ENCODE peak calls at places on chromosome X, in six cellular contexts. D, E, V, A, O and R are unnamed samples. For H3K36me3, the result is how much of the 10 kb centered on the place peaks cover.

GRCh38 chrX:107654778-107655761 is 26.8 kb downstream of the PRPS1 start:
- DNase-seq in V (peak), E (no peak), O (peak), D (peak), A (peak), R (peak)

GRCh38 chrX:152878976-152879755 is 18.7 kb upstream of the ZNF185 start:
- DNase-seq in A (no peak), O (no peak), V (no peak), E (no peak), D (no peak), R (no peak)

GRCh38 chrX:56782791-56783449 is 53.9 kb downstream of the NBDY start:
- DNase-seq in D (no peak), V (no peak), E (no peak), A (no peak), O (no peak), R (no peak)

GRCh38 chrX:53324803-53325202 is 43.4 kb upstream of the IQSEC2 start:
- DNase-seq in A (no peak), D (no peak), E (no peak), O (no peak), V (no peak), R (no peak)

GRCh38 chrX:17597836-17598434 is 139.4 kb upstream of the SCML1 start:
- DNase-seq in D (no peak), O (peak), A (peak), V (peak), E (peak), R (no peak)

GRCh38 chrX:19670854-19671620 is 155.7 kb upstream of the MAP3K15 start:
- DNase-seq in O (peak), V (peak), A (peak), E (no peak), D (peak), R (no peak)

GRCh38 chrX:118179161-118179560 is 62.6 kb upstream of the KLHL13 start:
- DNase-seq in O (no peak), V (no peak), A (no peak), E (no peak), D (no peak), R (no peak)

GRCh38 chrX:30313322-30313721 is 4.1 kb upstream of the NR0B1 start:
- DNase-seq in E (peak), O (no peak), A (no peak), D (no peak), V (no peak), R (no peak)

GRCh38 chrX:6041630-6042029 is 187.0 kb downstream of the NLGN4X start:
- DNase-seq in D (no peak), V (no peak), A (no peak), O (no peak), E (no peak), R (no peak)

GRCh38 chrX:129522184-129523059 is 868 bp downstream of the SMARCA1 start:
- DNase-seq in E (peak), D (peak), O (peak), A (peak), V (peak), R (no peak)

GRCh38 chrX:151697537-151697936 is 2.3 kb downstream of the PRRG3 start:
- DNase-seq in E (no peak), D (no peak), O (no peak), V (peak), A (peak), R (peak)

GRCh38 chrX:16711219-16712115 is 1.0 kb downstream of the CTPS2 start:
- DNase-seq in O (peak), D (no peak), E (no peak), A (no peak), V (no peak), R (no peak)

DNA sequence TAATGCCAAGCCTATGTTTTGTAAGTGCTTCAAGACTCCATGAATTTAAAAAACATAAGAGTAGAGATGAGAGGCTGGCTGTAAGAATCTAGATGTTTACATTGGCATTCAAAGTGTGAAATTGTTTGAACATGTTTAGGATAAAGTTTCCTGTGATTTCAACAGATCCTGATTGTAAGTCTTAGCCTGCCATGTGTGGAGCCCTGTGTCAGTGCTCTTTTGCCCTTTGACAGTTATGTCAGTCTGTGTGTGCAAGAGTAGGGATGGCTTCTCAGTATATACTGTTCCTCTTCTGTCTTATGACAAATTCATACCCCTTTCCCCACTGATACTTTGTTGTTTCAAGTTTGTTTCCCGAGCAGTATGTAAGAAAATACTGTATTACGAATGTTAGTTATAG is 68.2 kb downstream of the USP9X start:
- DNase-seq in V (peak), A (no peak), D (no peak), E (no peak), O (no peak), R (no peak)
- H3K36me3 ChIP-seq in V (half or more), A (under half), D (under half), E (under half), O (half or more), R (under half)

GRCh38 chrX:119186763-119187162 is 49.3 kb upstream of the PGRMC1 start:
- DNase-seq in O (no peak), E (no peak), A (no peak), D (no peak), V (no peak), R (no peak)

GRCh38 chrX:119186194-119186593 is 49.9 kb upstream of the PGRMC1 start:
- DNase-seq in D (no peak), V (no peak), E (no peak), O (no peak), A (no peak), R (no peak)

GRCh38 chrX:119177278-119177677 is 49.7 kb upstream of the KIAA1210 start:
- DNase-seq in V (no peak), A (no peak), E (no peak), O (no peak), D (no peak), R (no peak)

GRCh38 chrX:119187298-119187697 is 48.8 kb upstream of the PGRMC1 start:
- DNase-seq in A (no peak), V (no peak), O (no peak), E (no peak), D (no peak), R (no peak)

GRCh38 chrX:119181491-119181890 is 53.9 kb upstream of the KIAA1210 start:
- DNase-seq in V (peak), O (no peak), D (peak), A (no peak), E (peak), R (no peak)
- TF ChIP-seq CTCF in V (peak), O (peak), D (peak), A (no peak), E (no peak), R (no peak)

GRCh38 chrX:69919749-69920148 is 130.0 kb downstream of the AWAT2 start:
- DNase-seq in O (no peak), E (no peak), D (peak), V (peak), A (no peak), R (no peak)
- H3K36me3 ChIP-seq in O (under half), E (under half), D (under half), V (under half), A (under half), R (under half)

GRCh38 chrX:131264053-131264452 is 25.1 kb downstream of the IGSF1 start:
- DNase-seq in E (no peak), A (no peak), O (no peak), D (no peak), V (no peak), R (no peak)

GRCh38 chrX:131264665-131265064 is 24.4 kb downstream of the IGSF1 start:
- DNase-seq in V (no peak), O (no peak), A (no peak), D (no peak), E (no peak), R (no peak)

GRCh38 chrX:131262200-131262599 is 26.9 kb downstream of the IGSF1 start:
- DNase-seq in O (no peak), D (no peak), E (no peak), A (no peak), V (no peak), R (no peak)

DNA sequence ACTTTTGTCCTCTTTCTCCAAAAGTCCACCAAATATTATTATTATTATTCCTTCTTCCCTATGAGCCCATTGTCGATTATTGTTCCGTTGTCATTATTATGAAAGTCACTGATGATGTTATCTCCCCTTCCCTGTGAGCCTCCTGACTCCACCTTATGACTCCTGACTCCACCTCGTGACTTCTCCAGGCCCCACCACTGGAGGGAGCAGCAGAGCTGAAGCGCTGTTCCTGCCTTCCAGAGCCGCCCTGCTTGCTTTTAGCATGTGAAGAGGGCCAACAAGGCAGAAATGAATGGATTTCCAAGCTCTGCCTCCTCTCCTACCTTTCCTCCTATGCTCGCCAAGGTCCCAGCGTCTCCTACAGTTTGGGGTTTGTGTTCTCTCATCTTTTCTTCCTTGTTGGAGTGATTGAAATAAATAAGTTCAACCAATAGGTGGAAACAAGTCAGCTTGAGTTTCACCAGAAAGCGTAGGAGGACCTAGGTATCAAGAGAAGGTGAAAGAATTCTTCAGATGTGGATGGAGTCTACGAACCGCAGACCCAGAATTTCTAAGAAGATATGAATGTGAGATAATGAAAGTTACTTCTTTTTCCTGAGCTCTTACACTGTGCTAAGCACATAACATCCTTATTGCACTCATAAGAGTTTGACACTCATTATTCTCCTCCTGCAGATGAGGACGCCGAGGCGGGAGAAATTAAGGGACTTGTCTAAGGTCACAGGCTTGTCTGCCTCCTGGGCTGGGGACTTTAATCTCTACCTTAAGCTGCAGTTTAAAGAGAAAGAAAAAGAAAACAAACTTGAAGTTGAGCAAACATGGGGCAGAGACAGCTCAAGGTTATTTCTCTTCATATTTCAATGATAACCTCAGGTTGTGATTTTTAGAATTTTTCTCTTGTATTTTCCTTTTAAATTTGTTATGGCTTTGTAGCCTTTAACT is 26.1 kb downstream of the IGSF1 start:
- DNase-seq in E (no peak), A (no peak), D (peak), O (no peak), V (no peak), R (no peak)
- TF ChIP-seq CTCF in E (no peak), A (no peak), D (peak), O (peak), V (no peak), R (no peak)

GRCh38 chrX:48700951-48701653 is 4.6 kb downstream of the SUV39H1 start:
- DNase-seq in E (no peak), D (no peak), O (no peak), V (peak), A (no peak), R (no peak)
- H3K36me3 ChIP-seq in E (under half), D (under half), O (under half), V (under half), A (half or more), R (under half)

DNA sequence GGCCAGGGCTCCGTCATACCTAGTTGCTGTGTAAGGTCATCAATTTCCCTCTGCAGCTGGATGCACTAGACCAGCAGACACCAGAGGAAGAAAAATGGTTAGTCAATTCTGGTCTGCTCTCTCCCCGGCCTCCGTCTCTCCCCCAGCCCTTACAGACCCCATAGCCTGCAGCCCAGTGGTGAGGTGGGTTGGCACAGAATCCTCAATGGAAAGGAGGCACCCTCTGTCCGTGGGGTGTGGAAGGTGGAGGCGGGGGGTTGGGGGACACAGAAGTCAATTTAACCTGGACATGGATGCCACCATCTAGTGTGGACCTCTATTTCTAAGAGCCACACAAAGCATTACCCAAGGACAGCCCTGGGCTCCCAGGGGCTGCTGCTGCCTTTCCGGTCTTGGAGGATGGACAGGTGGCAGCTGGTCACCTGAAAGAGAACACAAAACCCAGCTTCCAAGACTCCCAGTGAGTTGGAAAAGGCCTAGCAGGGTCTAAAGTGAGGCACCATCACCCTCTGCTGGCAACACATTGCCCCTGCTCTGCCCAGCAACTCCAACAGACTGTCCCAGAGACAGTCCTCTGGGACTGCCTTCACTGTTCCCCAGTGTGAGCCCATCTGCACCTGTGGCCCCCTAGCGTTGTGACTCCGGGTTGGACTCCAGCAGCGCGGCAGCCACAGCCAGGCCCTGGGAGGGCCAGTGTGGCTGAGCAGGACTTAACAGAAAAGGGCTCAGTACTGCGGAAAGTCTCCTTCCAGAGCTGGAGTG is 40.1 kb upstream of the NHSL2 start:
- DNase-seq in V (peak), E (no peak), O (no peak), A (no peak), D (peak), R (no peak)
- TF ChIP-seq CTCF in V (peak), E (no peak), O (no peak), A (no peak), D (peak), R (peak)

GRCh38 chrX:49210406-49210805 is 10.4 kb upstream of the SYP start:
- DNase-seq in A (no peak), D (no peak), E (no peak), V (no peak), O (no peak), R (no peak)

GRCh38 chrX:49212209-49212608 is 12.2 kb upstream of the SYP start:
- DNase-seq in E (no peak), V (no peak), O (no peak), A (no peak), D (no peak), R (no peak)

GRCh38 chrX:49211074-49211473 is 11.1 kb upstream of the SYP start:
- DNase-seq in D (no peak), A (no peak), V (no peak), O (no peak), E (no peak), R (no peak)

GRCh38 chrX:49212861-49213260 is 12.9 kb upstream of the SYP start:
- DNase-seq in E (no peak), D (no peak), V (no peak), O (no peak), A (no peak), R (no peak)

GRCh38 chrX:49214996-49215526 is 15.1 kb upstream of the SYP start:
- DNase-seq in O (no peak), A (no peak), E (no peak), V (no peak), D (no peak), R (no peak)
- H3K36me3 ChIP-seq in O (under half), A (under half), E (under half), V (under half), D (under half), R (under half)

GRCh38 chrX:1537031-1537715 is at the start of gene P2RY8:
- DNase-seq in O (peak), A (peak), D (no peak), V (peak), E (peak), R (peak)
- TF ChIP-seq CTCF in O (no peak), A (no peak), D (no peak), V (no peak), E (no peak), R (no peak)

GRCh38 chrX:119638725-119639471 is 32.7 kb upstream of the NKRF start:
- DNase-seq in O (no peak), V (no peak), A (no peak), E (no peak), D (no peak), R (no peak)
- H3K36me3 ChIP-seq in O (under half), V (under half), A (under half), E (under half), D (under half), R (under half)

DNA sequence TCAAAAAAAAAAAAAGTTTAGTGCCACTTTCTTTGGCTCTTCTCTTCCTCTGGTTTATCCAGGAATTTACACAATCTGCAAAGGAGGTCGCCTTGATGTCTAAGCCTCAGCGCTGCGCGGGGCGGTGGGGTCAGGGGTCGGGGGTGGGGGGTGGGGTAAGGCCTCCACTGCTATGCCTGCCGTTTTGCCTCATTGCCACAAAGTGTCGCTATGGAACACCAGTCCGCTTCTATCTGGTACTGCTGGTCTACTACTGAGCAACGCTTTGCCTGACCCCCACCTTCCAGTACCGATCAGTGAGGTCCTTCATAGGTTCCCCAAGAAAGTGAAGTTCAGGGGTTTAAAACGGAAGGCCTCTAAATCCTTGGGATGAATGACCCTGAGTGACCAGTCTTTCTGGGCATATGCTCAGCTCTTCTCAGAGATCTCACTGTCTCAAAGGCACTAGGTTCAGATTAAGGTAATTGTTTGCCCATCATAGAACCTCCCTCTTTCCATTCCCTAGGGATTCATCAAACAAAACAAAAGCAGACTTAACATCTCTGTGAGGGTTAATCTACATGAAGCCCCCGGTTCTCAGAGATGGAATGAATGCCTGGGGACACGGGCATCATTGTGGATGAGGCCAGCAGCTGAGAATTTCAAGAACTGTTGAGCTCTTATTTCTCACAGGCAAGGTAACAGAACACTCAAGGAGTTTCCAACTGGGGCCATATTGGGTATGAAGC is 16.9 kb upstream of the TSR2 start:
- DNase-seq in O (no peak), V (peak), A (no peak), D (peak), E (no peak), R (no peak)
- TF ChIP-seq CTCF in O (peak), V (no peak), A (no peak), D (peak), E (no peak), R (peak)